ENCODE peak calls at places on chromosome 6, in six cellular contexts. P, K, B, Z, J and O are unnamed samples.

GRCh38 chr6:38510205-38510604 is 129.5 kb downstream of the BTBD9 start:
- DNase-seq in B (no peak), K (no peak), Z (no peak), J (no peak), P (no peak), O (peak)

GRCh38 chr6:166907373-166907841 is 48.9 kb downstream of the RNASET2 start:
- DNase-seq in B (no peak), P (no peak), J (no peak), Z (peak), K (no peak), O (no peak)

GRCh38 chr6:125571207-125571740 is 178.2 kb upstream of the HEY2 start:
- DNase-seq in J (no peak), K (no peak), P (no peak), Z (no peak), B (no peak), O (no peak)

GRCh38 chr6:52595000-52595795 is 18.3 kb upstream of the TRAM2 start:
- DNase-seq in P (peak), J (no peak), B (no peak), K (peak), Z (peak), O (peak)

GRCh38 chr6:20565291-20565690 is 31.0 kb downstream of the CDKAL1 start:
- DNase-seq in B (no peak), K (no peak), Z (no peak), J (no peak), P (no peak), O (no peak)

GRCh38 chr6:61868507-61869080 is 417.4 kb downstream of the KHDRBS2 start:
- DNase-seq in K (no peak), B (no peak), J (no peak), P (no peak), Z (no peak), O (no peak)

GRCh38 chr6:95352064-95352463 is 225.3 kb upstream of the MANEA start:
- DNase-seq in K (no peak), Z (no peak), J (no peak), P (no peak), B (no peak), O (no peak)

GRCh38 chr6:163457637-163458561 is 43.4 kb downstream of the QKI start:
- DNase-seq in P (peak), K (peak), B (peak), Z (no peak), J (no peak), O (peak)

GRCh38 chr6:109977791-109978173 is 329 bp upstream of the GPR6 start:
- DNase-seq in P (no peak), K (no peak), B (no peak), J (no peak), Z (no peak), O (no peak)

GRCh38 chr6:165766457-165766856 is 103.4 kb upstream of the PDE10A start:
- DNase-seq in Z (no peak), K (no peak), P (no peak), B (no peak), J (no peak), O (peak)

GRCh38 chr6:47248446-47248845 is 61.3 kb downstream of the TNFRSF21 start:
- DNase-seq in J (no peak), K (no peak), Z (no peak), B (no peak), P (no peak), O (peak)

GRCh38 chr6:135053433-135053832 is 1.2 kb downstream of the HBS1L start:
- DNase-seq in B (no peak), J (no peak), Z (no peak), P (no peak), K (no peak), O (no peak)

GRCh38 chr6:28207244-28208179 is 17.6 kb upstream of the ZSCAN9 start:
- DNase-seq in J (no peak), K (peak), B (peak), P (no peak), Z (no peak), O (peak)

GRCh38 chr6:25788305-25788922 is 33.9 kb downstream of the SLC17A4 start:
- DNase-seq in J (peak), B (peak), P (peak), K (peak), Z (no peak), O (peak)

DNA sequence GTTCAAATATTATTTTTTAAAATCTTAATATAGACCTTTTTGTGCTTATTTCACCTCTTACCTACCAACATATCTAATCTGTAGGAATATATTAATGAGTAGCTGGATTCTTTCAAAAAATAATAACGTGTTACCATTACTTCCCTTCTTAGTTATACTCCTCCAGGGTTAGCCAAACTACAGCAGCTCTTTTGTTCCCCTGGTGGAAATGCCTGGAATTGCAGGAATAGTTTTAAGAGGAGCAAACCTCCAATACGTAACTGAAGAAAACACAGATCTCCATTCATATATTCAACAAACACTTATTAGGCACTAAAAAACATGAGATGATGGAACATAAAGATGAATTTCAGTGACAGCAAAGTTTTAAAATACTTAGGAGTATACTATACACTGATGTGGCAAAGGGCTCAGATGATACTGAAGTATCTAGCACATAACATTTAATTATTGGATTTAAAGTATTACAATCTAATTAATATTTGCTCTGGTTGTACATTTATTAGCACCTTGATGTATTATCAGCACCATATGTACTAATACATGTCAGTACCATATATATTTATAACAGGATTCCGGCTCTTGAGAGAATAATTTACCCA is 78.3 kb downstream of the TBX18 start:
- DNase-seq in J (no peak), K (no peak), Z (peak), B (peak), P (no peak), O (no peak)
- TF ChIP-seq CTCF in J (no peak), K (peak), Z (peak), B (peak), P (peak), O (peak)

DNA sequence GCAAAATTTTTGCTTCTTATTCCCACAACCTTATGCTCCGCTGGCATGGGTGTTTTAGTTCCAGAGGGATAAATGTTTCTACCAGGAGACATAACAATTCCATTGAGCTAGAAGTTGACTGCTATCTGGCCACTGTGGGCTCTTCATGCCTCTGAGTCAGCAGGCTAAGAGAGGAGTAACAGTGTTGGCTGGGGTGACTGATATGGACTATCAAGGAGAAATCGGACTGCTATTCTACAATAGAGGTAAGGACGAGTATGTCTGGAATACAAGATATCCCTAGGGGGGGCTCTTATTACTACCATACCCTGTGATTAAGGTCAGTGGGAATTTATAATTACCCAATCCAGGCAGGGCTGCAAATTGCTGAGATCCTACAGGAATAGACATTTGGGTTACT is 26.9 kb downstream of the FBXO30 start:
- DNase-seq in J (no peak), P (no peak), B (no peak), Z (no peak), K (no peak), O (no peak)
- H3K4me3 ChIP-seq in J (no peak), P (no peak), B (no peak), Z (no peak), K (no peak), O (no peak)

GRCh38 chr6:129444683-129445082 is 265.3 kb downstream of the ARHGAP18 start:
- DNase-seq in J (no peak), K (no peak), B (no peak), Z (no peak), P (no peak), O (no peak)

GRCh38 chr6:129446272-129446851 is 263.6 kb downstream of the ARHGAP18 start:
- DNase-seq in K (no peak), J (no peak), Z (no peak), P (no peak), B (no peak), O (no peak)

GRCh38 chr6:129440691-129441090 is 269.3 kb downstream of the ARHGAP18 start:
- DNase-seq in J (no peak), Z (no peak), P (no peak), K (no peak), B (peak), O (peak)
- TF ChIP-seq CTCF in J (no peak), Z (no peak), P (no peak), K (no peak), B (no peak), O (no peak)

GRCh38 chr6:43492673-43493072 is 15.3 kb downstream of the TJAP1 start:
- DNase-seq in K (no peak), P (no peak), J (no peak), B (no peak), Z (no peak), O (peak)
- H3K4me3 ChIP-seq in K (no peak), P (no peak), J (no peak), B (no peak), Z (no peak), O (no peak)

GRCh38 chr6:7106215-7106751 is 1.5 kb upstream of the RREB1 start:
- DNase-seq in Z (no peak), J (no peak), B (no peak), P (peak), K (no peak), O (peak)

GRCh38 chr6:7108196-7108963 is 619 bp downstream of the RREB1 start:
- DNase-seq in K (peak), J (peak), B (peak), P (peak), Z (no peak), O (peak)

GRCh38 chr6:7107578-7108195 is at the start of gene RREB1:
- DNase-seq in Z (no peak), P (peak), J (peak), K (peak), B (peak), O (peak)

GRCh38 chr6:7104752-7105151 is 3.0 kb upstream of the RREB1 start:
- DNase-seq in B (no peak), J (no peak), K (no peak), P (no peak), Z (no peak), O (no peak)

GRCh38 chr6:7106752-7107577 is 796 bp upstream of the RREB1 start:
- DNase-seq in P (peak), Z (no peak), B (peak), J (peak), K (peak), O (no peak)
- TF ChIP-seq CTCF in P (peak), Z (peak), B (no peak), J (no peak), K (peak), O (peak)

GRCh38 chr6:89352329-89353117 is at the start of gene UBE2J1:
- DNase-seq in K (peak), Z (no peak), J (peak), B (peak), P (peak), O (peak)

GRCh38 chr6:89351632-89352328 is 742 bp downstream of the UBE2J1 start:
- DNase-seq in K (no peak), P (no peak), J (no peak), Z (no peak), B (no peak), O (no peak)

GRCh38 chr6:89355511-89356185 is 3.1 kb upstream of the UBE2J1 start:
- DNase-seq in Z (no peak), P (no peak), K (no peak), J (no peak), B (no peak), O (no peak)

GRCh38 chr6:89353118-89353556 is 615 bp upstream of the UBE2J1 start:
- DNase-seq in B (no peak), P (no peak), K (no peak), J (no peak), Z (no peak), O (no peak)

DNA sequence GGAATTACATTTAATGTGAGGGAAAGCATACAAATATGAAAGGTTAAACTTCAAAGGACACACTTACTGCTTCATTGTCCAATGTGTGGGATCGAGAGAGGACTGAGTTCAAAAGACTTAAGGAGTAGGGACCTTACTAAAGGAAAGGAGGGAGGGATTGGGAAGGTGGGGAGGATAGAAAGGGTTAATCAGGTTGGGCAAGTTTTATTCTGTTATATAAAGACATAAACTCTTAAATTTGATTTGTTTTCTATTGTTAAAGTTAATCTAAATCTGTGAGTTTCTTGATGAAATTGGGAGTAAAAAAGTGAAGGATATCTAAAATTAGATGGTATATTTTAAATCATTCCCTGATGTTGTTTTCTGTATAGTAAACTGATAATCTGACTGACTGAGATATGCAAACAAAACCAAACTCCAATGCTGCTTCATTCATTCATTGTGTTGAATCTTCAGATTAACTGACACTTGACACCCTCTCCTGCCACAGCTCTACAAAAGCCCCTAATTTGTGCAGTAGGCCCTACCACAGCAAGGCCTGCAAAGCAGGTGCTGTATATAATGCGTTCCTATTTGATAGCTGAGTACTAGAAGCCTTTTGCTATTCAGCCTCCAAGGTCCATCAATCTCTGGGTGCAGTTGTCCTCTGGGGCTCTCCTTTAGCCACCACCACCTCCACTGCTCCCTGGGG is 1.3 kb upstream of the UBE2J1 start:
- DNase-seq in P (no peak), B (no peak), J (no peak), K (no peak), Z (no peak), O (no peak)
- H3K4me3 ChIP-seq in P (no peak), B (no peak), J (no peak), K (no peak), Z (peak), O (no peak)

GRCh38 chr6:18307006-18307405 is 42.7 kb upstream of the DEK start:
- DNase-seq in B (no peak), J (no peak), P (no peak), Z (no peak), K (no peak), O (peak)

GRCh38 chr6:18308070-18308735 is 43.9 kb upstream of the DEK start:
- DNase-seq in J (no peak), P (no peak), Z (no peak), K (no peak), B (no peak), O (peak)

GRCh38 chr6:18302561-18303439 is 38.5 kb upstream of the DEK start:
- DNase-seq in B (peak), P (no peak), J (no peak), Z (no peak), K (no peak), O (peak)
- TF ChIP-seq CTCF in B (peak), P (no peak), J (no peak), Z (peak), K (no peak), O (peak)

DNA sequence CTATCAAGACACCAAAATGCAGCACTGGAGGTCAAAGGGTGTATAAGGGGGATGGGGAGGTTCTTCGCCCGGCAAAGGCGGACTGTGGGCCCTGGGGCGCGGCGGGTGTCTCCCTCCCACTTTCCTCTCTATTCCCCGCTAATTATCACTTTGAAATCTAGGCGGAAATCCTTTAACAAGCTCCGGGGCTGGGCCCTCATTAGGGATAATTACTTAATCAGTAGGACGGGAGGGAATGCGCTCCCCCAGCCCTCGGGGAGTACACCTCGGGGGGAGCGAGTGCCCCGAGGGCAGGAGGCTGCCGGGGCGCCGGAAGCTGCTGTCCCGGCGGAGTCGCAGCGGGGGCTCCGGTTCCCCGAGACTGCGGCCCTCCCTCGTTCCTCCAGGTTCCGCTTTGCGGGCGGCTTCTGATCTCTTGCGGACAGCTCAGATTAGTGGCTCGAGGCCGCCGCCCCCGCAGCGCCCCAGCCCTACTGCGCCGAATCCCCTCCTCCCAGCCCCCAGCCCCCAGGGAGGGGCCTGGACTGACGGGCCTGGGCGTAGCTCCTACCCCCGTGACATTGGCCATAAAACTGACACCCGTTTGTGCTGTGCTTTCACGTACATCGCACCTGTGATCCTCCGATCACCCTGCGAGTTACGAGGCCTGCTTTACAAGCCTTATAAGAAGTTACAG is 14.7 kb downstream of the MUCL3 start:
- DNase-seq in Z (peak), J (no peak), K (peak), B (no peak), P (peak), O (peak)
- H3K4me3 ChIP-seq in Z (peak), J (peak), K (peak), B (no peak), P (peak), O (peak)